ENCODE peak calls at places on chromosomes 5 and 9, in four cellular contexts. Q is uterus, F is mammary epithelial cell, D is right cardiac atrium. C is an unnamed sample. For H3K9me3, the result is how much of the 10 kb centered on the place peaks cover.

GRCh38 chr5:147175516-147176097 is 59.2 kb upstream of the STK32A start:
- DNase-seq in Q (no peak), F (no peak), D (no peak), C (no peak)

GRCh38 chr5:151153300-151153699 is 4.3 kb downstream of the ANXA6 start:
- DNase-seq in Q (no peak), F (no peak), D (no peak), C (no peak)

GRCh38 chr5:78610633-78611032 is 37.9 kb downstream of the LHFPL2 start:
- DNase-seq in Q (no peak), F (no peak), D (no peak), C (no peak)

GRCh38 chr5:159912033-159912800 is 4.1 kb upstream of the ADRA1B start:
- DNase-seq in Q (peak), F (no peak), D (no peak), C (no peak)

GRCh38 chr9:6226696-6227095 is 11.1 kb downstream of the IL33 start:
- DNase-seq in Q (no peak), F (peak), D (no peak), C (no peak)

GRCh38 chr5:24188196-24188595 is 456.6 kb downstream of the CDH10 start:
- DNase-seq in Q (no peak), F (no peak), D (no peak), C (no peak)

GRCh38 chr9:109975574-109976327 is 195.8 kb downstream of the PALM2AKAP2 start:
- DNase-seq in Q (no peak), F (no peak), D (no peak), C (no peak)

GRCh38 chr5:113142186-113142585 is 165.6 kb downstream of the DCP2 start:
- DNase-seq in Q (no peak), F (peak), D (no peak), C (no peak)

GRCh38 chr5:61010759-61011460 is 65.9 kb downstream of the NDUFAF2 start:
- DNase-seq in Q (no peak), F (no peak), D (no peak), C (no peak)

GRCh38 chr5:16090270-16090669 is 89.3 kb downstream of the MARCHF11 start:
- DNase-seq in Q (no peak), F (no peak), D (no peak), C (no peak)

GRCh38 chr9:114114364-114114763 is 15.3 kb upstream of the KIF12 start:
- DNase-seq in Q (no peak), F (no peak), D (no peak), C (no peak)

GRCh38 chr5:39424751-39425524 is at the start of gene DAB2:
- DNase-seq in Q (peak), F (peak), D (peak), C (no peak)
- H3K27ac ChIP-seq in Q (peak), F (peak), D (peak), C (no peak)

GRCh38 chr5:52774005-52774410 is 13.7 kb upstream of the ITGA1 start:
- DNase-seq in Q (no peak), F (no peak), D (no peak), C (no peak)
- H3K9me3 ChIP-seq in Q (under half), F (under half), D (under half), C (under half)

DNA sequence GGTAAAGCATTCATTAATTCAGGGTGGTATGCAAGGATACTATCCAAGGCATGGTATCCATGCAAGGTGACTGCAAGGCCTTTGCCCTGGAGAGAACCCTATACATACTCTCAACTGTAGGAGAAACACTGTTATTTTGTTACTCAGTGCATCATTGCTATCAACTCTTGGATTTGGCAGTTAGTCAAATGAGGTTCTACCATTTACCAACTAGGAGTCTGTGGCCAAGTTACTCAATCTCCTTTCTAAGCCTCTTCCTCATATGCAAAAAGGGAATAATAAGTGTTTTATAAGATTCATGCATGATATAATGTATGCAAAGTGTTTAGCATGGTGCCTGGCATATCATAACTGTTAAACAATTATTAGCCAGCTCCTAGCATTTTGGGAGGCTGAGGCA is 4.0 kb downstream of the PCDHGC3 start:
- DNase-seq in Q (no peak), F (no peak), D (no peak), C (no peak)
- H3K4me3 ChIP-seq in Q (no peak), F (no peak), D (no peak), C (no peak)

GRCh38 chr5:180343110-180343845 is 9.9 kb downstream of the GFPT2 start:
- DNase-seq in Q (no peak), F (no peak), D (no peak), C (no peak)

GRCh38 chr5:180344393-180344999 is 8.6 kb downstream of the GFPT2 start:
- DNase-seq in Q (no peak), F (no peak), D (no peak), C (no peak)

GRCh38 chr5:180345781-180346180 is 7.4 kb downstream of the GFPT2 start:
- DNase-seq in Q (no peak), F (no peak), D (no peak), C (no peak)

GRCh38 chr5:180345186-180345585 is 8.0 kb downstream of the GFPT2 start:
- DNase-seq in Q (no peak), F (no peak), D (no peak), C (no peak)

DNA sequence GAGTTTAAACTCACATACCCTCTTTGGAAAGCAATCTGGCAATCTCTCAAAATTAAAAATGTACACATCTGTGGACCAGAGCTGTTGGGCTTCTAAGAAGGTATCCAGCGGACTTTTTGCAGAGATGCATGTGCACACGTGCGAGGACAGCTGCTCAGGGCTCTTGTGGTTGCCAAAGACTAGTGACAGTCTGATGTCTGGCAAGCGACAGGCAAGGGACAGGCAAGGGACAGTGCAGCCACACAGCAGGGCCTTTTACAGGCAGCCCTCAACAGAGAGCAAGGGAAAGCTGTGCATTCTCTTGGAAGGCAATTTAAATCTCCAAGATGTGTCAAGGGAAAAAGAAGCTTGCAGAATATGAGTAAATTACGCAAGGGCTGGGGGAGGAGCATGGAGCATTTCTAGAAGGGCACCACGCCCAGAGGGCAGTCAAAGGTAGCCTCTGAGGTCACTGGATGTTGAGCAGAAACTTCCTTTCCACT is 9.2 kb downstream of the GFPT2 start:
- DNase-seq in Q (peak), F (no peak), D (no peak), C (no peak)
- H3K27ac ChIP-seq in Q (peak), F (no peak), D (no peak), C (no peak)

DNA sequence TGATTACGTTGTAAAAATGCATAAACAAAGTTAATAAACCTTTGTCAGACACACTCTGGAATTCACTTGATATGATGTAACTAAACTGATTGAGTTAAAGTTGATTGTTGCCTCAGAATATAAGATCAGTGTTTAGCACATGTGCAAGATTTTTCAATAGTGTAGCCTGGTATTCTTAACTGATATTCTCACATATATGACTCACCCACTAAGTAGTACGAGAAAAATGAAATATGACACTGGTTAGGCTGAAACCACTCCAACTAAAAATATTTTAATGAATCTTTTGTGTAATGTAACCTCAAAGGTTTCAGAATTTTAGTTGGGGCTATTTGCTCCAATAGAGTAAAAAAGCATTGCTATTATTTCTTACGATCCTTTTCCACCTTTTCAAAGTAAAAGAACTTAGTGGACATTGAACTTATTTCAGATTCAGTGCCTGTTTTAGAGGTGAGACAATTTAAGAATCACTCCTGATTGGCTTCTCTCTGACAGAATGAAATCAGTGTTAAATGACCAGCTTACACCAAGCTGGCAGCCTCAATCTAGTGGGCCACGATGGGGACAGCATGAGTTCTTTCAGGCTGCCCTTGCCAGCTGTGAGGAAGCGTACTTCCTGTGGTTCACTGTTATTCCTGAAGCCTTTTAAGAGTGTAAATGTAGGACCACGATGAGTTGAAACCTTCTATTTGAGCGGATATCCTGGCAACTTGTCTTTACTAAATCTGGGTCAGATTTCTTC is 277.3 kb upstream of the CDH9 start:
- DNase-seq in Q (no peak), F (peak), D (no peak), C (no peak)
- H3K9me3 ChIP-seq in Q (under half), F (under half), D (under half), C (under half)

GRCh38 chr9:3479516-3480352 is 46.1 kb downstream of the RFX3 start:
- DNase-seq in Q (no peak), F (no peak), D (no peak), C (no peak)

GRCh38 chr9:3478549-3478953 is 47.2 kb downstream of the RFX3 start:
- DNase-seq in Q (no peak), F (peak), D (no peak), C (no peak)

GRCh38 chr9:3475300-3476020 is 50.3 kb downstream of the RFX3 start:
- DNase-seq in Q (no peak), F (no peak), D (peak), C (peak)

GRCh38 chr9:3474821-3475220 is 51.0 kb downstream of the RFX3 start:
- DNase-seq in Q (no peak), F (no peak), D (no peak), C (no peak)

GRCh38 chr9:3477236-3477834 is 48.5 kb downstream of the RFX3 start:
- DNase-seq in Q (no peak), F (no peak), D (no peak), C (no peak)
- H3K4me3 ChIP-seq in Q (no peak), F (no peak), D (no peak), C (peak)

DNA sequence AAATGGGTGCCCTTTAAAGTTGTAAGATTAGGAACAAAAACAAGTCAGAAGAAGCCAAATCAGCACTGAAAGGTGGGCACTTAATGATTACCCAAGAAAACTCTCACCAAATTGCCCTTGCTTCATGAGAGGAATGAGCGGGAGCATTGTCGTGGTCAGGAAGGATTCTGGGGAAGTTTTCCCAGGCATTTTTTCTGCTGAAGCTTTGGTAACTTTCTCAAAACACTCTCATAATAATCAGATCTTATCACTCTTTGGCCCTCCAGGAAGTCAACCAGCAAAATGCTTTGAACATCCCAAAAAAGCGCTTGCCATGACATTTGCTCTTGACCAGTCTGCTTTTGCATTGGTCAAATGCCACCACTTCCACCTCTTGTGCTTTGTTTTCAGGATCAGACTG is 10.4 kb upstream of the PCDHGC3 start:
- DNase-seq in Q (no peak), F (no peak), D (no peak), C (no peak)
- H3K27ac ChIP-seq in Q (no peak), F (no peak), D (no peak), C (no peak)

GRCh38 chr5:82167372-82167771 is 110.8 kb downstream of the RPS23 start:
- DNase-seq in Q (no peak), F (no peak), D (no peak), C (no peak)
- H3K9me3 ChIP-seq in Q (under half), F (under half), D (under half), C (under half)

GRCh38 chr9:79215819-79216218 is 355.9 kb upstream of the TLE4 start:
- DNase-seq in Q (no peak), F (no peak), D (no peak), C (no peak)
- H3K4me3 ChIP-seq in Q (no peak), F (no peak), D (no peak), C (no peak)